ENCODE peak calls at places on chromosomes 1 and 21, in four cellular contexts. S is GM20000, N is GM13977, U is lower lobe of right lung. A is an unnamed sample.

GRCh38 chr1:70038025-70038424 is 167.4 kb downstream of the LRRC40 start:
- DNase-seq in N (no peak), U (no peak), S (no peak), A (no peak)

GRCh38 chr1:232352366-232352765 is 277.6 kb downstream of the SIPA1L2 start:
- DNase-seq in U (no peak), N (no peak), S (no peak), A (no peak)

GRCh38 chr21:14977814-14978213 is 87.0 kb downstream of the NRIP1 start:
- DNase-seq in N (no peak), U (no peak), S (no peak), A (no peak)

GRCh38 chr1:116842654-116843053 is 67.1 kb upstream of the PTGFRN start:
- DNase-seq in N (no peak), U (no peak), S (no peak), A (no peak)

GRCh38 chr1:5620997-5621396 is 371.2 kb downstream of the NPHP4 start:
- DNase-seq in S (no peak), N (no peak), U (no peak), A (no peak)

GRCh38 chr1:160836561-160836960 is 26.1 kb downstream of the CD244 start:
- DNase-seq in N (no peak), U (no peak), S (no peak), A (no peak)

GRCh38 chr21:31347435-31348032 is 3.5 kb upstream of the TIAM1 start:
- DNase-seq in U (no peak), N (no peak), S (no peak), A (no peak)

GRCh38 chr21:37655601-37656300 is 260.5 kb downstream of the KCNJ6 start:
- DNase-seq in U (no peak), N (no peak), S (no peak), A (no peak)

GRCh38 chr21:27776925-27777553 is 810.2 kb upstream of the ADAMTS5 start:
- DNase-seq in N (no peak), U (no peak), S (no peak), A (no peak)

GRCh38 chr1:94528271-94528670 is 13.3 kb downstream of the F3 start:
- DNase-seq in S (no peak), U (no peak), N (no peak), A (no peak)
- TF ChIP-seq CTCF in S (no peak), U (no peak), N (no peak), A (no peak)

GRCh38 chr1:245609354-245609753 is 454.6 kb downstream of the KIF26B start:
- DNase-seq in U (no peak), S (no peak), N (peak; percentile 7), A (peak; percentile 6)
- TF ChIP-seq CTCF in U (no peak), S (no peak), N (no peak), A (no peak)

GRCh38 chr1:32811265-32811664 is 5.9 kb downstream of the YARS1 start:
- DNase-seq in U (no peak), N (no peak), S (no peak), A (no peak)

GRCh38 chr1:32808580-32808979 is 8.6 kb downstream of the YARS1 start:
- DNase-seq in N (no peak), S (no peak), U (no peak), A (no peak)

GRCh38 chr1:32810358-32810757 is 6.8 kb downstream of the YARS1 start:
- DNase-seq in U (no peak), N (no peak), S (no peak), A (no peak)

GRCh38 chr1:32813941-32814739 is 3.0 kb downstream of the YARS1 start:
- DNase-seq in S (no peak), U (no peak), N (no peak), A (no peak)

GRCh38 chr1:32811917-32812316 is 5.2 kb downstream of the YARS1 start:
- DNase-seq in S (no peak), U (no peak), N (no peak), A (no peak)
- TF ChIP-seq CTCF in S (no peak), U (no peak), N (no peak), A (no peak)

GRCh38 chr1:228265167-228265566 is 57.3 kb downstream of the OBSCN start:
- DNase-seq in S (no peak), U (no peak), N (peak; percentile 41), A (no peak)
- TF ChIP-seq CTCF in S (no peak), U (peak; percentile 8), N (peak; percentile 28), A (no peak)

GRCh38 chr1:27602510-27603319 is 1.2 kb downstream of the AHDC1 start:
- DNase-seq in S (peak; percentile 78), N (peak; percentile 75), U (peak; percentile 69), A (peak; percentile 67)

GRCh38 chr1:27601771-27602509 is 2.0 kb downstream of the AHDC1 start:
- DNase-seq in U (peak; percentile 57), S (peak; percentile 53), N (peak; percentile 52), A (no peak)

GRCh38 chr1:27600500-27601175 is 3.3 kb downstream of the AHDC1 start:
- DNase-seq in S (no peak), U (no peak), N (peak; percentile 65), A (no peak)

GRCh38 chr1:27599605-27600499 is 4.1 kb downstream of the AHDC1 start:
- DNase-seq in U (no peak), N (no peak), S (no peak), A (no peak)

GRCh38 chr1:27601321-27601770 is 2.6 kb downstream of the AHDC1 start:
- DNase-seq in U (no peak), N (no peak), S (no peak), A (no peak)
- TF ChIP-seq CTCF in U (no peak), N (no peak), S (no peak), A (no peak)

GRCh38 chr1:243837907-243838546 is 12.0 kb downstream of the AKT3 start:
- DNase-seq in U (no peak), N (no peak), S (no peak), A (no peak)
- TF ChIP-seq CTCF in U (no peak), N (no peak), S (no peak), A (no peak)

GRCh38 chr1:201183728-201184127 is 6.9 kb upstream of the IGFN1 start:
- DNase-seq in U (no peak), S (no peak), N (no peak), A (no peak)

GRCh38 chr1:201186212-201186611 is 4.4 kb upstream of the IGFN1 start:
- DNase-seq in N (no peak), S (no peak), U (no peak), A (no peak)

GRCh38 chr1:201185527-201186128 is 5.0 kb upstream of the IGFN1 start:
- DNase-seq in N (no peak), U (no peak), S (no peak), A (no peak)

GRCh38 chr1:201184307-201184706 is 6.3 kb upstream of the IGFN1 start:
- DNase-seq in N (no peak), S (no peak), U (no peak), A (no peak)

DNA sequence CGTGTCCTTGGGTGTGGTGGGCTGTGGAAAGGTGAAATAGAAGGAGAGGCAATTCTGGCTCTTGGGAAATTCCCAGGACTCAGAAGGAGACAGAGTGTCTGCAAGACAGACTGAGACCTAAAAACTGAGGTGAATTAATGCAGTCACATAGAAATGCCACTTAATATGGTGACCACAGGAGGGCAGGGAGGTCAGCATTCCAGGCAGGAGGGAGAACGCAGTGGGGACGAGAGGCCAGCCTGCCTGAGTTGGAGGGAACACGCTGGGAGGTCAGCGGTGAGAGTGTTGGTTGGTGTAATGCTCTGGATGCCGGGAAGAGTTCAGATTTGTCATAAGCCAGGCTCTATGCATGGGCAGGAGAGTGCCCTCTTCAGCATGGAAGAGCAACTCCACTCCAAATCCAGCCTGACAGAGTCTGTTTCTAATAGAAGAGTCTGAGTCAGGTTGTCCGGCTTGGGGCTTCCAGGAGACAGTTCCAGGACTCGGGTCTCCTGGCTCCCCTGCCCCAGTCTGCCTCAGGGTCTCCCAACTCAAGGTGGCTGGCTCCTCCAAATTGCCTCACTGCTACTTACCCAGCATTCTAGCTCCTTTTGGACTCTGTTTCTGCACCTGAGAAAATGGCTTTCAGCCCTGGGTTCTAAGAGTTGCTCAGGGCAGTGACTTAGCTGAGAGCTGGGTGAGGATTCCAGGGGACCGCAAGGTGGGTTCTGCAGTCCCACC is 5.7 kb upstream of the IGFN1 start:
- DNase-seq in U (no peak), S (no peak), N (no peak), A (no peak)
- TF ChIP-seq CTCF in U (peak; percentile 36), S (no peak), N (peak; percentile 23), A (no peak)